ENCODE peak calls at places on chromosomes 11 and 22, in four cellular contexts. K is uterus, B is astrocyte, X is A673. G is an unnamed sample. For H3K4me1, the result is how much of the 10 kb centered on the place peaks cover.

GRCh38 chr11:36512016-36512415 is 1.9 kb upstream of the TRAF6 start:
- DNase-seq in K (no peak), B (no peak), X (peak), G (no peak)

GRCh38 chr11:80702264-80702663 is 1261.4 kb upstream of the TENM4 start:
- DNase-seq in K (no peak), B (peak), X (no peak), G (no peak)

GRCh38 chr11:78476066-78476465 is 58.4 kb upstream of the GAB2 start:
- DNase-seq in K (no peak), B (no peak), X (no peak), G (no peak)

GRCh38 chr11:11948242-11948947 is 60.0 kb downstream of the DKK3 start:
- DNase-seq in K (no peak), B (no peak), X (no peak), G (no peak)

GRCh38 chr11:72589802-72590761 is 84.1 kb downstream of the PDE2A start:
- DNase-seq in K (no peak), B (no peak), X (peak), G (peak)

GRCh38 chr11:121367434-121367833 is 74.9 kb downstream of the SC5D start:
- DNase-seq in K (no peak), B (no peak), X (peak), G (no peak)

GRCh38 chr22:37472418-37473006 is 13.7 kb downstream of the MFNG start:
- DNase-seq in K (no peak), B (no peak), X (peak), G (peak)

GRCh38 chr11:78253797-78254196 is 65.1 kb downstream of the USP35 start:
- DNase-seq in K (no peak), B (peak), X (no peak), G (no peak)

GRCh38 chr11:72493426-72494108 is 59.2 kb upstream of the CLPB start:
- DNase-seq in K (no peak), B (peak), X (no peak), G (no peak)

GRCh38 chr11:82734120-82734479 is 436 bp upstream of the FAM181B start:
- DNase-seq in K (no peak), B (no peak), X (no peak), G (no peak)

GRCh38 chr22:22450343-22450839 is 58.2 kb downstream of the ZNF280B start:
- DNase-seq in K (no peak), B (no peak), X (no peak), G (peak)

GRCh38 chr11:14519692-14520085 is 497 bp downstream of the PSMA1 start:
- DNase-seq in K (no peak), B (no peak), X (no peak), G (no peak)

GRCh38 chr11:18731949-18732821 is 6.2 kb upstream of the IGSF22 start:
- DNase-seq in K (peak), B (peak), X (peak), G (peak)

GRCh38 chr11:117819096-117820040 is 5.2 kb downstream of the FXYD2 start:
- DNase-seq in K (peak), B (peak), X (peak), G (peak)

GRCh38 chr11:35997908-35998307 is 54.0 kb downstream of the LDLRAD3 start:
- DNase-seq in K (no peak), B (no peak), X (no peak), G (no peak)

GRCh38 chr11:76579047-76579751 is 91.3 kb downstream of the LRRC32 start:
- DNase-seq in K (peak), B (no peak), X (peak), G (no peak)

GRCh38 chr22:44668886-44669724 is 32.9 kb upstream of the PRR5 start:
- DNase-seq in K (no peak), B (no peak), X (no peak), G (no peak)

GRCh38 chr11:104918113-104918824 is 20.0 kb upstream of the CASP12 start:
- DNase-seq in K (no peak), B (peak), X (peak), G (no peak)

GRCh38 chr11:129372609-129373488 is 2.8 kb upstream of the BARX2 start:
- DNase-seq in K (no peak), B (no peak), X (no peak), G (no peak)

GRCh38 chr11:36558511-36559413 is 9.0 kb upstream of the RAG1 start:
- DNase-seq in K (no peak), B (no peak), X (no peak), G (no peak)

GRCh38 chr11:2867142-2867541 is 18.4 kb downstream of the CDKN1C start:
- DNase-seq in K (no peak), B (no peak), X (no peak), G (no peak)

GRCh38 chr11:2866178-2866577 is 19.4 kb downstream of the CDKN1C start:
- DNase-seq in K (no peak), B (no peak), X (no peak), G (no peak)

GRCh38 chr11:2868604-2869526 is 16.7 kb downstream of the CDKN1C start:
- DNase-seq in K (no peak), B (no peak), X (no peak), G (no peak)

GRCh38 chr11:2869561-2870427 is 15.8 kb downstream of the CDKN1C start:
- DNase-seq in K (no peak), B (no peak), X (no peak), G (no peak)

DNA sequence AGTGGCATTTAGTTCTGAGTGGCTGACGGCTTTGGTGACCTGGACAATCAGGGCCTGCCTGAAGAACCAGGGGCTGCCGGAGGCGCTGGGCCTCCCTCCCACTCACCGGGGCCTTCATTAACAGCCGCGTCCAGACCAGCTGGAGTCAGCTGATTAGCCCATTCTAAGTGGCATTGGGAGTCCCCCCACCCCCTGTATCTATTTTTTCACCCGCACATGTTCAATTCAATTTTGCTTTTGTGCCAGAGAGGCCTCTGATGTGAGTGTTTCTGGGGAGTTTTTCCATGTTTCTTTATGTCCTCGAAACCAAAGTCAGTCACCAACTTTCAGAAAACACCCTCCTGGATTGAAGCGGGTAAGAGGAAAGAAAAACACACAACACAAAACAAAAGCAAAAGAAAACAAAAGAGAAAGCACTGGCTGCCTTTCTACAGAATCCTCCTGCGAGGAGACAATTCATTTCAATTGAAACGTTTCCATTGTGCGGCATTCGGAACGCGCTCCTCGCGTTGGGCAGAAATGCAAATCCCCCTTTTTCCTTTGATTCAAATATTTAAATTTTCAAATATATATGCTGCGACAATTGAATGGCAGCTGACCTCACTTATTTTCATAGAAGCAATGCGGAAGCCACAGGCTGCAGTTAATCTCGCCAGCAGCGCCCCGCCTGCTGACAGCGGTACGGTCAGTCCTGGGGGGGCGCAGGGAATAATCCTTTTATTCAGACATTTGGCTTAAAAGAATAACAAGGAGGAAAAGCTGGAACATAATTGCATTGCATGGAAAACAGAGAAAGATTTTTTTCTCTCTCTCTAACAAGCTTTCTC is 17.6 kb downstream of the CDKN1C start:
- DNase-seq in K (no peak), B (no peak), X (no peak), G (no peak)
- H3K4me3 ChIP-seq in K (no peak), B (no peak), X (no peak), G (no peak)

DNA sequence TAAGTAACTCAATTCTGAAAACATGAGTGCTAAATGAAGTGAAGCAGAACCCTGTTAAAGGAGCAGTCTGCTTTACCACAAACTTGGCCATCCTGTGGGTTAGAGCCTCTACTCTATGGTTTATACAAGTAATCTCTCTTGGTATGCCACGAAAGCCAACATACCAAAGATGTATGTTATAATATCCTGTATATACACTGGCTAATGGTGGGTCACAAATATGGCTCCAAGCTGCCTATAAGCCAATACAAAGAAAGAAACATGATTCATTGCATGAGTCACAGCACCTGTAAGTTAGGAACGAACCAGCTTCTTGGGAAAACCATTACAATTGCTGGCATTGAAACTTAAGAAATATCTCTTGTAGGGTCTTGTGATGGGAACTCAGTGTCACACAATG is 16.1 kb downstream of the XRRA1 start:
- DNase-seq in K (no peak), B (peak), X (no peak), G (no peak)
- H3K27ac ChIP-seq in K (no peak), B (peak), X (no peak), G (no peak)

DNA sequence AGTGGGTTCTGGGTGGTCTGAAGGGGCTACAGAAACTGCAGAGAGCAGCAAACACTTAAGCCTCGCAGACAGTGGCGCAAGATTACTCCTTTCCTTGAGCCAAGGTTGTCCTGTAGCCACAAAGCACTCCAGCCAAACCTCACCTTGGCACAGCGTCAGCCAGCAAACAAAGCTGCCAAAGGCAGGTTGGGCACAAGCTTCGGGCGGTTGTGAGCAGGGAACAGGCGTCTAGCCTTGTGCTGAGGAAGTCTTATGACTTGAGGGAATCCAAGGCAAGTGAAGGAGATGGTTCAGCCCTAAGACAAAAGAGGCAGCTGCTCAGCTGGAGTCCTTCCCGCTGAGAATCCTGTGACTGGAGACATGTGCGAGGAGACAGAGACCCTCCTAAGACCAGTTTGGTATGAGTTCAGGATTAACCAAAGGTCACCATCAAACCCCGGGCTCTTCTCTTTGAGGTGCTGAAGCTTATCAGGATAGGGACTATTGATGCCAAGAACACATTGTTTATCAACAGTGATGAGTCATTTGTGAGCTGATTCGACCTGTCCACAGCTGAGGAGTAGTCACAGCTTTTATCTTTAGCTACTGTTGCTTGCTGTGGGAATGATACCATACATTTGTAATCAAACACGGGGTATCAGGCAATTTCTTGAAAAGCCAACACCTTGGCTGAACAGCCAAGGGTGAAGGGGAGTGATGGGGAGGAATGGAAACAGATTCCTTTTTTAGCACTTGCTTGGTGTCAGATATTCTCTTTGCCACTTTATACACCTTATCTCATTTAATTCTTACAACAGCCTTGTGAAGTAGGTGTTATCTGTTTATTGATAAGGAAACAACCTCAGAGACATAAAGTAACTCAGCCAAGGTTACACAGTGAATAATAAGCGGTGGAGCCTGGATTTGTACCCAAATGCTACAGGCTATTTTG is 4.6 kb downstream of the ADM start:
- DNase-seq in K (peak), B (peak), X (no peak), G (peak)
- H3K4me1 ChIP-seq in K (under half), B (under half), X (under half), G (half or more)

GRCh38 chr11:16326679-16327297 is 29.6 kb downstream of the SOX6 start:
- DNase-seq in K (no peak), B (peak), X (peak), G (no peak)

GRCh38 chr11:16318320-16318719 is 38.0 kb downstream of the SOX6 start:
- DNase-seq in K (no peak), B (no peak), X (no peak), G (no peak)

GRCh38 chr11:16322190-16322589 is 34.2 kb downstream of the SOX6 start:
- DNase-seq in K (no peak), B (no peak), X (no peak), G (no peak)

GRCh38 chr11:16317712-16318111 is 38.6 kb downstream of the SOX6 start:
- DNase-seq in K (no peak), B (no peak), X (no peak), G (no peak)

GRCh38 chr11:16321148-16321547 is 35.2 kb downstream of the SOX6 start:
- DNase-seq in K (no peak), B (peak), X (no peak), G (no peak)
- H3K4me3 ChIP-seq in K (no peak), B (no peak), X (no peak), G (no peak)

DNA sequence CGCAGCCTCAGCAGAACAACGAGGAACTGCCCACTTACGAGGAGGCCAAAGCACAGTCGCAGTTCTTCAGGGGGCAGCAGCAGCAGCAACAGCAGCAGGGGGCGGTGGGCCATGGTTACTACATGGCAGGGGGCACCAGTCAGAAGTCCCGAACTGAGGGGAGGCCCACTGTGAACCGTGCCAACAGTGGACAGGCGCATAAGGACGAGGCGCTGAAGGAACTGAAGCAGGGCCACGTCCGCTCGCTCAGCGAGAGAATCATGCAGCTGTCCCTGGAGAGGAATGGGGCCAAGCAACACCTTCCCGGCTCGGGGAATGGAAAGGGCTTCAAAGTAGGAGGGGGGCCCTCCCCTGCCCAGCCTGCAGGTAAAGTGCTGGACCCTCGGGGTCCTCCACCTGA is 31.6 kb downstream of the AMOTL1 start:
- DNase-seq in K (no peak), B (no peak), X (no peak), G (no peak)
- H3K27ac ChIP-seq in K (peak), B (no peak), X (no peak), G (peak)

GRCh38 chr11:3166268-3167142 is 1.4 kb upstream of the OSBPL5 start:
- DNase-seq in K (peak), B (no peak), X (no peak), G (no peak)
- H3K4me1 ChIP-seq in K (under half), B (under half), X (under half), G (under half)